ENCODE peak calls at places on chromosome 12, in six cellular contexts. O, J, B, D, H and Q are unnamed samples.

GRCh38 chr12:120669055-120669828 is 17.7 kb upstream of the MLEC start:
- DNase-seq in O (peak; percentile 79), J (peak; percentile 42), B (no peak), D (no peak), H (no peak), Q (peak; percentile 83)

GRCh38 chr12:2697057-2697456 is 97.7 kb upstream of the FKBP4 start:
- DNase-seq in O (no peak), J (no peak), B (no peak), D (no peak), H (no peak), Q (no peak)

GRCh38 chr12:89213139-89213538 is 139.2 kb downstream of the DUSP6 start:
- DNase-seq in O (no peak), J (no peak), B (no peak), D (no peak), H (no peak), Q (no peak)

GRCh38 chr12:24539646-24540045 is 409.3 kb downstream of the BCAT1 start:
- DNase-seq in O (no peak), J (no peak), B (no peak), D (no peak), H (no peak), Q (no peak)

GRCh38 chr12:111124183-111124582 is 203.8 kb upstream of the MYL2 start:
- DNase-seq in O (no peak), J (no peak), B (no peak), D (no peak), H (no peak), Q (no peak)

GRCh38 chr12:106149096-106149784 is 10.5 kb upstream of the NUAK1 start:
- DNase-seq in O (no peak), J (peak; percentile 55), B (no peak), D (no peak), H (no peak), Q (peak; percentile 50)

GRCh38 chr12:70418101-70418500 is 52.0 kb downstream of the KCNMB4 start:
- DNase-seq in O (no peak), J (no peak), B (no peak), D (no peak), H (no peak), Q (peak; percentile 91)

GRCh38 chr12:85130631-85131030 is 94.5 kb downstream of the LRRIQ1 start:
- DNase-seq in O (no peak), J (no peak), B (no peak), D (no peak), H (no peak), Q (peak; percentile 1)

GRCh38 chr12:9751204-9752144 is 9.2 kb downstream of the CD69 start:
- DNase-seq in O (no peak), J (no peak), B (peak; percentile 41), D (peak; percentile 57), H (peak; percentile 32), Q (peak; percentile 69)